ENCODE peak calls at places on chromosomes 5 and 9, in nine cellular contexts. Q is HFFc6; W is tibial nerve; A is SK-N-DZ; P is tibial artery; L is stimulated activated CD8-positive, alpha-beta memory T cell treated with anti-CD3 and anti-CD28 coated beads, Interleukin-4, amount 100 ng/mL, for 1 hour; O is astrocyte of the hippocampus; Y is OCI-LY7; S is H4. T is an unnamed sample.

GRCh38 chr5:129103397-129103796 is 8.8 kb downstream of the ISOC1 start:
- DNase-seq in S (no peak), P (no peak), L (no peak), O (no peak), Y (no peak), W (no peak), Q (no peak), A (no peak), T (no peak)

GRCh38 chr5:175479125-175479881 is 943 bp downstream of the SFXN1 start:
- DNase-seq in O (no peak), S (no peak), Y (peak), W (no peak), Q (no peak), L (no peak), P (no peak), A (no peak), T (no peak)

GRCh38 chr5:67404261-67405100 is 207.9 kb upstream of the CD180 start:
- DNase-seq in A (no peak), Y (no peak), P (no peak), W (no peak), S (no peak), L (no peak), O (peak), Q (peak), T (no peak)

GRCh38 chr5:9429691-9430215 is 116.1 kb downstream of the SEMA5A start:
- DNase-seq in O (no peak), A (no peak), S (no peak), W (no peak), P (no peak), Q (no peak), L (no peak), Y (no peak), T (no peak)

GRCh38 chr5:43573058-43573457 is 16.2 kb upstream of the PAIP1 start:
- DNase-seq in A (no peak), P (no peak), Q (no peak), O (no peak), Y (no peak), L (no peak), W (no peak), S (no peak), T (no peak)

GRCh38 chr5:142461028-142461427 is 136.2 kb upstream of the SPRY4 start:
- DNase-seq in P (no peak), A (no peak), Y (no peak), O (peak), Q (no peak), L (no peak), W (no peak), S (no peak), T (no peak)

GRCh38 chr9:114378883-114379282 is 8.9 kb downstream of the AKNA start:
- DNase-seq in Y (no peak), A (no peak), W (no peak), S (no peak), P (no peak), Q (no peak), O (no peak), L (no peak), T (no peak)

GRCh38 chr9:128065907-128066712 is 1.0 kb downstream of the NAIF1 start:
- DNase-seq in L (no peak), O (no peak), P (no peak), W (no peak), Q (no peak), A (no peak), S (no peak), Y (no peak), T (no peak)

GRCh38 chr9:133238272-133238850 is 29.3 kb upstream of the OBP2B start:
- DNase-seq in A (peak), Y (no peak), P (peak), Q (no peak), W (peak), S (no peak), L (no peak), O (peak), T (no peak)

GRCh38 chr5:144958002-144958401 is 787.3 kb downstream of the KCTD16 start:
- DNase-seq in A (no peak), W (no peak), S (no peak), Q (no peak), L (no peak), Y (no peak), P (no peak), O (no peak), T (no peak)

GRCh38 chr9:124792976-124793594 is 16.2 kb downstream of the OLFML2A start:
- DNase-seq in Q (peak), P (no peak), W (no peak), Y (no peak), S (no peak), L (no peak), O (no peak), A (no peak), T (no peak)

GRCh38 chr9:36163049-36163839 is 5.9 kb upstream of the CCIN start:
- DNase-seq in Y (no peak), P (peak), W (no peak), A (no peak), Q (no peak), L (no peak), O (peak), S (peak), T (peak)

GRCh38 chr5:54249210-54250028 is 61.0 kb downstream of the ARL15 start:
- DNase-seq in P (no peak), S (peak), O (peak), Q (peak), A (peak), W (peak), Y (peak), L (no peak), T (peak)

GRCh38 chr5:142421625-142422397 is 97.0 kb upstream of the SPRY4 start:
- DNase-seq in L (no peak), A (no peak), O (no peak), S (no peak), Q (no peak), W (no peak), P (no peak), Y (no peak), T (no peak)

GRCh38 chr9:107784235-107784958 is 294.8 kb upstream of the KLF4 start:
- DNase-seq in A (no peak), O (no peak), P (no peak), S (peak), Q (peak), L (no peak), Y (no peak), W (peak), T (no peak)

GRCh38 chr5:62093411-62093810 is 212.6 kb upstream of the KIF2A start:
- DNase-seq in W (no peak), O (no peak), P (no peak), S (no peak), Q (no peak), A (no peak), Y (no peak), L (no peak), T (no peak)

GRCh38 chr5:56769875-56770604 is 45.3 kb upstream of the MAP3K1 start:
- DNase-seq in W (no peak), P (no peak), L (no peak), Q (no peak), Y (no peak), A (no peak), S (no peak), O (no peak), T (no peak)

GRCh38 chr5:148484651-148485050 is 100.9 kb downstream of the FBXO38 start:
- DNase-seq in W (no peak), Y (no peak), P (no peak), Q (peak), S (no peak), A (no peak), L (no peak), O (no peak), T (no peak)

GRCh38 chr5:147735621-147736125 is 46.9 kb downstream of the JAKMIP2 start:
- DNase-seq in W (no peak), L (no peak), Y (no peak), P (no peak), O (no peak), A (no peak), S (no peak), Q (no peak), T (no peak)

GRCh38 chr5:81506900-81507588 is 113.1 kb upstream of the ACOT12 start:
- DNase-seq in L (no peak), P (peak), Y (peak), A (peak), W (peak), Q (peak), O (peak), S (peak), T (peak)

GRCh38 chr5:63125862-63126261 is 547.2 kb downstream of the LRRC70 start:
- DNase-seq in P (no peak), S (peak), Q (peak), W (no peak), L (no peak), Y (peak), A (peak), O (peak), T (no peak)

GRCh38 chr9:136997830-136998234 is 1.5 kb upstream of the CLIC3 start:
- DNase-seq in O (peak), S (no peak), Y (no peak), Q (no peak), W (no peak), P (no peak), L (no peak), A (no peak), T (no peak)

GRCh38 chr5:78779262-78779661 is 130.7 kb upstream of the LHFPL2 start:
- DNase-seq in A (no peak), P (no peak), Y (no peak), W (no peak), O (no peak), Q (no peak), S (no peak), L (no peak), T (no peak)

GRCh38 chr9:74570879-74571512 is 73.9 kb downstream of the RORB start:
- DNase-seq in Q (peak), S (peak), L (no peak), P (no peak), Y (peak), A (peak), W (peak), O (peak), T (peak)

GRCh38 chr9:4301971-4302427 is 2.1 kb upstream of the GLIS3 start:
- DNase-seq in W (no peak), S (peak), O (peak), P (peak), Q (peak), L (no peak), Y (no peak), A (no peak), T (no peak)

GRCh38 chr5:164998590-164998989 is 1493.2 kb downstream of the MAT2B start:
- DNase-seq in A (peak), O (no peak), S (no peak), Y (no peak), Q (no peak), L (no peak), P (no peak), W (no peak), T (no peak)

T was measured in BE2C.